ENCODE peak calls at places on chromosome 2, in four cellular contexts. Q, B, V and L are unnamed samples.

GRCh38 chr2:109065335-109065734 is 63.7 kb upstream of the SH3RF3 start:
- DNase-seq in B (no peak), V (no peak), Q (no peak), L (no peak)

GRCh38 chr2:168345601-168346000 is 98.2 kb upstream of the STK39 start:
- DNase-seq in Q (no peak), B (no peak), V (no peak), L (no peak)

GRCh38 chr2:108220942-108221541 is 18.7 kb upstream of the SULT1C3 start:
- DNase-seq in B (no peak), V (no peak), Q (no peak), L (no peak)

GRCh38 chr2:204673877-204674276 is 128.6 kb downstream of the PARD3B start:
- DNase-seq in Q (peak), B (no peak), V (no peak), L (no peak)

GRCh38 chr2:236293241-236293810 is 29.1 kb upstream of the ASB18 start:
- DNase-seq in B (peak), V (no peak), Q (no peak), L (no peak)

GRCh38 chr2:19059076-19059475 is 299.3 kb downstream of the OSR1 start:
- DNase-seq in V (no peak), B (no peak), Q (no peak), L (no peak)

GRCh38 chr2:144711546-144712276 is 191.8 kb upstream of the ZEB2 start:
- DNase-seq in Q (no peak), B (no peak), V (no peak), L (no peak)

GRCh38 chr2:33395660-33396249 is 80.7 kb upstream of the RASGRP3 start:
- DNase-seq in B (no peak), Q (peak), V (peak), L (no peak)

GRCh38 chr2:120177011-120177621 is 46.1 kb downstream of the TMEM185B start:
- DNase-seq in B (no peak), Q (no peak), V (no peak), L (no peak)

GRCh38 chr2:50547521-50547920 is 484.4 kb downstream of the NRXN1 start:
- DNase-seq in V (no peak), B (no peak), Q (no peak), L (no peak)

GRCh38 chr2:148046802-148047201 is 25.9 kb downstream of the MBD5 start:
- DNase-seq in V (no peak), Q (no peak), B (no peak), L (no peak)

GRCh38 chr2:149420053-149420963 is 89.9 kb downstream of the LYPD6 start:
- DNase-seq in Q (no peak), B (no peak), V (no peak), L (no peak)

GRCh38 chr2:234998404-234999211 is 46.8 kb downstream of the SH3BP4 start:
- DNase-seq in B (no peak), V (no peak), Q (no peak), L (no peak)

GRCh38 chr2:27445155-27445554 is 3.0 kb downstream of the KRTCAP3 start:
- DNase-seq in Q (no peak), V (no peak), B (no peak), L (no peak)

GRCh38 chr2:150811259-150811912 is 323.9 kb upstream of the RND3 start:
- DNase-seq in B (no peak), Q (peak), V (no peak), L (no peak)

GRCh38 chr2:1614564-1614963 is 129.8 kb downstream of the PXDN start:
- DNase-seq in B (no peak), Q (no peak), V (no peak), L (no peak)

GRCh38 chr2:7725132-7725849 is 808.1 kb downstream of the RNF144A start:
- DNase-seq in V (peak), B (no peak), Q (peak), L (no peak)

GRCh38 chr2:46706264-46706983 is 209.2 kb downstream of the MCFD2 start:
- DNase-seq in B (no peak), V (no peak), Q (peak), L (no peak)

GRCh38 chr2:205903549-205904129 is 182.3 kb downstream of the INO80D start:
- DNase-seq in V (no peak), Q (no peak), B (no peak), L (no peak)

GRCh38 chr2:134399096-134399495 is 145.2 kb downstream of the MGAT5 start:
- DNase-seq in V (no peak), B (no peak), Q (no peak), L (no peak)

GRCh38 chr2:157662401-157662800 is 33.7 kb upstream of the ACVR1C start:
- DNase-seq in Q (peak), V (no peak), B (no peak), L (no peak)

GRCh38 chr2:230942920-230943896 is 18.2 kb upstream of the GPR55 start:
- DNase-seq in Q (no peak), V (no peak), B (no peak), L (no peak)

GRCh38 chr2:133574620-133575019 is 6.4 kb upstream of the NCKAP5 start:
- DNase-seq in B (no peak), Q (no peak), V (no peak), L (no peak)

GRCh38 chr2:141133883-141134282 is 996.9 kb downstream of the LRP1B start:
- DNase-seq in Q (no peak), B (no peak), V (no peak), L (no peak)

GRCh38 chr2:23689891-23690290 is 237.0 kb downstream of the ATAD2B start:
- DNase-seq in B (no peak), V (no peak), Q (no peak), L (no peak)

GRCh38 chr2:70083344-70084156 is 3.7 kb upstream of the PCBP1 start:
- DNase-seq in B (no peak), Q (no peak), V (no peak), L (no peak)

GRCh38 chr2:172943563-172943962 is 132.1 kb upstream of the MAP3K20 start:
- DNase-seq in Q (no peak), B (no peak), V (no peak), L (no peak)

GRCh38 chr2:219294356-219295351 is 14.5 kb downstream of the PTPRN start:
- DNase-seq in Q (peak), V (peak), B (peak), L (no peak)

GRCh38 chr2:204571911-204572310 is 26.6 kb downstream of the PARD3B start:
- DNase-seq in Q (no peak), B (no peak), V (no peak), L (no peak)

GRCh38 chr2:68715353-68716041 is 19.1 kb upstream of the ARHGAP25 start:
- DNase-seq in B (no peak), V (peak), Q (peak), L (peak)

GRCh38 chr2:156908825-156909224 is 348.7 kb upstream of the GALNT5 start:
- DNase-seq in V (no peak), B (no peak), Q (peak), L (no peak)

GRCh38 chr2:179724403-179724802 is 137.0 kb downstream of the ZNF385B start:
- DNase-seq in V (no peak), Q (no peak), B (no peak), L (no peak)

GRCh38 chr2:113277474-113278072 is 1.1 kb downstream of the PAX8 start:
- DNase-seq in V (no peak), Q (no peak), B (no peak), L (no peak)

GRCh38 chr2:12701786-12702660 is 14.7 kb upstream of the TRIB2 start:
- DNase-seq in Q (peak), B (no peak), V (no peak), L (no peak)

GRCh38 chr2:143034292-143035074 is 94.7 kb upstream of the ARHGAP15 start:
- DNase-seq in V (peak), B (no peak), Q (peak), L (peak)

GRCh38 chr2:52220393-52220792 is 1188.5 kb upstream of the NRXN1 start:
- DNase-seq in B (no peak), Q (no peak), V (peak), L (no peak)

GRCh38 chr2:18903750-18904149 is 314.4 kb upstream of the NT5C1B start:
- DNase-seq in Q (no peak), B (no peak), V (no peak), L (no peak)

GRCh38 chr2:61262699-61263098 is 100.7 kb downstream of the C2orf74 start:
- DNase-seq in B (no peak), V (no peak), Q (no peak), L (no peak)

GRCh38 chr2:227671170-227671887 is 4.7 kb downstream of the SCYGR5 start:
- DNase-seq in B (no peak), Q (no peak), V (no peak), L (no peak)

GRCh38 chr2:118492335-118492734 is 355.1 kb downstream of the EN1 start:
- DNase-seq in V (no peak), B (no peak), Q (peak), L (peak)

DNA sequence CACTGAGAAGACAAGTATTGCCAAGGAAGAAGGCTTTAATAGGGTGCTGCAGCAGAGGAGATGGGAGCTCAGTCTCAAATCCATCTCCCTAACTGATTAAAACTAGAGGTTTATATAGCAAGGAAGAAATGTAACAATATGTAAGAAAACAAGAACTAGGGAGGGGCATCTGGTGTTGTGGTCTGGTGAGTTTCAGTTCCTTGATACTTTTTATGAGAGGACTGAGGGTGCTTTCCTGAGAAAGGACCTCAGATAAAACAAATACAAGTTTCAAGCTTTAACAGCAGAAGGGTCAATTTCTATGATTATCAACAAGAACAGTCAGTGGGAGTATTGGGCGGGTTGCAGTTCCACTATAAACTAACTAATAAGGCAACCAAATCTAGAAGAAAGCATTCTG is 1967.5 kb downstream of the SUCLG1 start:
- DNase-seq in Q (no peak), B (no peak), V (no peak), L (no peak)
- TF ChIP-seq CTCF in Q (no peak), B (no peak), V (no peak), L (no peak)

GRCh38 chr2:126769118-126769517 is 113.2 kb downstream of the GYPC start:
- DNase-seq in Q (no peak), B (no peak), V (no peak), L (no peak)
- TF ChIP-seq CTCF in Q (no peak), B (no peak), V (no peak), L (no peak)

GRCh38 chr2:38076710-38077430 is 919 bp upstream of the CYP1B1 start:
- DNase-seq in Q (peak), V (peak), B (peak), L (peak)
- TF ChIP-seq CTCF in Q (peak), V (peak), B (no peak), L (peak)

DNA sequence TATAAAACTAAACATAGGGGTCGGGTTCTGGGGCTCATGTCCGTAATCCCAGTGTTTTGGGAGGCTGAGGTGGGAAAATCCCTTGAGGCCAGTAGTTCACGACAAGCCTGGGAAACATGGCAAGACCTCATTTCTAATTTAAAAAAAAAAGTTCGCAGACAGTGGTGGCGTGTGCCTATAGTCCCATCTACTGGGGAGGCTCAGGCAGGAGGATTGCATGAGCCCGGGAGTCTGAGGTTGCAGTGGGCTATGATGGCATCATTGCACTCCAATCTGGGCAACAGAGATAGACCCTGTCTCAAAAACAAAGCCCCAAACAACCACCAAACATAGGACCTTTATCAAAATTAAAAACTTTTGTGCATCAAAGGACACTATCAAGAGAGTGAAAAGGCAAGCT is 9.8 kb upstream of the HAAO start:
- DNase-seq in Q (peak), V (no peak), B (no peak), L (no peak)
- TF ChIP-seq CTCF in Q (peak), V (no peak), B (no peak), L (no peak)

GRCh38 chr2:64144057-64145013 is at the start of gene PELI1:
- DNase-seq in B (peak), V (peak), Q (peak), L (peak)
- TF ChIP-seq CTCF in B (no peak), V (peak), Q (peak), L (no peak)

GRCh38 chr2:240640939-240641338 is 15.7 kb downstream of the GPR35 start:
- DNase-seq in B (no peak), V (no peak), Q (peak), L (no peak)
- TF ChIP-seq CTCF in B (no peak), V (no peak), Q (peak), L (peak)